ENCODE peak calls at places on chromosomes 4 and X, in seven cellular contexts. H, Z, I, K, B, R and X are unnamed samples.

GRCh38 chr4:1050486-1051213 is 39.2 kb downstream of the FGFRL1 start:
- ATAC-seq in H (no peak), Z (no peak), I (no peak), K (no peak), B (no peak), R (no peak), X (no peak)

GRCh38 chr4:43242611-43243010 is 350.1 kb downstream of the GRXCR1 start:
- ATAC-seq in H (no peak), Z (no peak), I (no peak), K (no peak), B (no peak), R (no peak), X (no peak)

GRCh38 chr4:13988347-13989265 is 361.1 kb upstream of the BOD1L1 start:
- ATAC-seq in H (no peak), Z (no peak), I (no peak), K (no peak), B (peak), R (no peak), X (peak)

GRCh38 chr4:158315706-158316105 is 105.4 kb downstream of the TMEM144 start:
- ATAC-seq in H (no peak), Z (no peak), I (no peak), K (no peak), B (peak), R (no peak), X (no peak)

GRCh38 chrX:36957425-36958328 is 50.5 kb upstream of the FAM47C start:
- ATAC-seq in H (peak), Z (no peak), I (peak), K (no peak), B (peak), R (no peak), X (peak)

GRCh38 chr4:113773014-113773413 is 11.5 kb upstream of the CAMK2D start:
- ATAC-seq in H (no peak), Z (peak), I (no peak), K (no peak), B (no peak), R (peak), X (no peak)

GRCh38 chr4:8507251-8507570 is 66.6 kb downstream of the TRMT44 start:
- ATAC-seq in H (no peak), Z (no peak), I (no peak), K (no peak), B (peak), R (no peak), X (no peak)

GRCh38 chr4:71141125-71141524 is 147.7 kb downstream of the DCK start:
- ATAC-seq in H (no peak), Z (no peak), I (no peak), K (no peak), B (no peak), R (no peak), X (no peak)

GRCh38 chr4:147651563-147651962 is 32.4 kb downstream of the PRMT9 start:
- ATAC-seq in H (no peak), Z (no peak), I (no peak), K (no peak), B (no peak), R (peak), X (no peak)

GRCh38 chr4:2417765-2418651 is at the start of gene ZFYVE28:
- ATAC-seq in H (no peak), Z (no peak), I (peak), K (no peak), B (no peak), R (no peak), X (peak)